ENCODE peak calls at places on chromosomes 12 and 14, in ten cellular contexts. N is stomach; I is AG09309; A is WTC11; B is omental fat pad; U is fibroblast of lung; V is body of pancreas; T is fibroblast of the aortic adventitia; Q is MCF 10A; M is activated CD8-positive, alpha-beta T cell treated with anti-CD3 and anti-CD28 coated beads for 36 hours. H is an unnamed sample.

GRCh38 chr14:100692859-100693558 is 33.7 kb upstream of the DLK1 start:
- DNase-seq in N (no peak), I (peak), A (no peak), B (no peak), U (peak), V (no peak), T (peak), Q (peak), M (no peak), H (no peak)

GRCh38 chr14:94638330-94638729 is 26.1 kb downstream of the SERPINA3 start:
- DNase-seq in N (no peak), I (no peak), A (no peak), B (no peak), U (no peak), V (no peak), T (no peak), Q (no peak), M (no peak), H (no peak)

GRCh38 chr12:104526320-104526719 is 69.6 kb downstream of the CHST11 start:
- DNase-seq in N (no peak), I (no peak), A (peak), B (no peak), U (no peak), V (no peak), T (no peak), Q (no peak), M (no peak), H (peak)

GRCh38 chr14:73241481-73242165 is 4.3 kb downstream of the PAPLN start:
- DNase-seq in N (no peak), I (no peak), A (no peak), B (no peak), U (no peak), V (no peak), T (no peak), Q (no peak), M (no peak), H (no peak)

GRCh38 chr12:65615091-65615490 is 209.2 kb upstream of the HMGA2 start:
- DNase-seq in N (no peak), I (peak), A (no peak), B (no peak), U (peak), V (no peak), T (peak), Q (no peak), M (no peak), H (no peak)

GRCh38 chr12:4421590-4422031 is 24.0 kb downstream of the FGF6 start:
- DNase-seq in N (no peak), I (no peak), A (no peak), B (no peak), U (peak), V (no peak), T (peak), Q (peak), M (peak), H (peak)

GRCh38 chr14:64303471-64303917 is 9.3 kb upstream of the ESR2 start:
- DNase-seq in N (no peak), I (peak), A (no peak), B (no peak), U (peak), V (no peak), T (peak), Q (peak), M (no peak), H (peak)

GRCh38 chr12:112870267-112870980 is 36.3 kb upstream of the OAS1 start:
- DNase-seq in N (no peak), I (no peak), A (no peak), B (no peak), U (no peak), V (peak), T (no peak), Q (no peak), M (no peak), H (no peak)

GRCh38 chr14:20848316-20848954 is 42.8 kb upstream of the RNASE3 start:
- DNase-seq in N (no peak), I (no peak), A (no peak), B (no peak), U (no peak), V (peak), T (peak), Q (peak), M (no peak), H (no peak)

GRCh38 chr12:47754126-47754525 is 4.6 kb downstream of the RAPGEF3 start:
- DNase-seq in N (no peak), I (no peak), A (no peak), B (no peak), U (no peak), V (no peak), T (no peak), Q (peak), M (no peak), H (no peak)

GRCh38 chr12:80135624-80136023 is 36.3 kb downstream of the OTOGL start:
- DNase-seq in N (no peak), I (no peak), A (no peak), B (no peak), U (no peak), V (no peak), T (no peak), Q (no peak), M (no peak), H (no peak)

GRCh38 chr12:42587564-42588307 is 1.8 kb downstream of the PRICKLE1 start:
- DNase-seq in N (no peak), I (no peak), A (no peak), B (no peak), U (no peak), V (no peak), T (peak), Q (no peak), M (no peak), H (peak)

GRCh38 chr14:102768223-102769048 is 8.8 kb upstream of the TRAF3 start:
- DNase-seq in N (no peak), I (no peak), A (no peak), B (no peak), U (no peak), V (peak), T (no peak), Q (no peak), M (peak), H (no peak)

GRCh38 chr12:3205742-3206519 is 128.8 kb downstream of the TSPAN9 start:
- DNase-seq in N (no peak), I (no peak), A (no peak), B (no peak), U (no peak), V (peak), T (no peak), Q (no peak), M (no peak), H (no peak)

GRCh38 chr14:57933363-57933762 is 67.5 kb upstream of the SLC35F4 start:
- DNase-seq in N (no peak), I (no peak), A (no peak), B (no peak), U (no peak), V (no peak), T (no peak), Q (no peak), M (no peak), H (no peak)

GRCh38 chr12:5163661-5164060 is 120.0 kb downstream of the KCNA5 start:
- DNase-seq in N (no peak), I (no peak), A (no peak), B (no peak), U (no peak), V (no peak), T (no peak), Q (no peak), M (no peak), H (no peak)

GRCh38 chr12:41014643-41015020 is 173.5 kb upstream of the PDZRN4 start:
- DNase-seq in N (no peak), I (no peak), A (no peak), B (no peak), U (no peak), V (no peak), T (peak), Q (no peak), M (no peak), H (no peak)

GRCh38 chr12:12608557-12608957 is 3.1 kb upstream of the CREBL2 start:
- DNase-seq in N (no peak), I (no peak), A (no peak), B (no peak), U (peak), V (no peak), T (peak), Q (peak), M (peak), H (no peak)

GRCh38 chr14:58298477-58298879 is at the start of gene ARID4A:
- DNase-seq in N (peak), I (no peak), A (peak), B (peak), U (no peak), V (no peak), T (no peak), Q (no peak), M (peak), H (peak)

GRCh38 chr12:24661657-24662096 is 287.2 kb downstream of the BCAT1 start:
- DNase-seq in N (peak), I (peak), A (no peak), B (peak), U (peak), V (peak), T (peak), Q (peak), M (no peak), H (no peak)

DNA sequence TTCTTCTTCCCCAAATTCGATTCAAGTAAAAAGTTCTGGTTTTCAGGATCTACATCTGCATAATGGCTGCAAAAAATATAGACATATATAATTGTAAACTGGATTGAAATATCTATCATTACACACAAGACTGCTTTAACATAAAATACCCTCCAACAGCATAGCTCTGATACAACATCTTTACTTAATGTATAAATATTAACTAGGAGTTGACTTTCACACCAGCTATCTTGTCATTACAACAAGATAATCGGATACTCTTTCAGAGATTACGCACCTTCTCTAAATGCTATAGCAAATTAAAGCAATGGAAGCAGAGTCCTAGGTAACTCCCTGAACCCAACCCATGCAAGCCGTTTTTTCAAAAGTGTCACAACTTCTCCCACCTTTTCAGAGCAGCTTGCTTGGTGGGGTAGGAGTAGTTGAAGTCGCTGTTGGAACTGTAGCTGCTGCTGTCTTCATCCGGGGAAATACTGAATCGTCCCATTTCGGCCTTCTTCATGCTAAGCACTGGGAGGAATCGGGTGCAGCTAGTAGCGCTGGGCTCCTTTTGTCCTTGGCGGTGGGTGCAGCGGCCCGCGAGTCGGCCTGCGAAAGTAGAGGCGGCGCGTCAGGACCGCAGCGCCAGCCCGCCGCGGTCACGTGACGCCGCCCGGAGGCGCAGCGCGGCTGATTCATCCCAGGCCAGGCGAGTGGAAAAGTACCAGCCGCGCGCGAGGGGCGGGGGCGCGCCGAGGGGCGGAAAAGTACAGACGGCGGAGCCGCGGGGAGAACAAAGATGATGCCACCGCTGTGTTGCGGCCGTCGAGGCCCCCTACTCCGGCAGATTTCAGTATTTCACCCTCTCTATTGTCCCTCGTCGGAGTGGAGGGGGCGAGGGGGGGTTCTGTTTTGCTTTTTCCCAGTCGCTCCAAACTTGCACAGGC is 1.5 kb downstream of the SLC38A2 start:
- DNase-seq in N (peak), I (no peak), A (peak), B (peak), U (peak), V (peak), T (peak), Q (peak), M (peak), H (peak)
- TF ChIP-seq CTCF in N (peak), I (no peak), A (no peak), B (no peak), U (no peak), V (peak), T (no peak), Q (no peak), M (no peak), H (no peak)

GRCh38 chr14:38208825-38209562 is 1.3 kb downstream of the SSTR1 start:
- DNase-seq in N (peak), I (peak), A (peak), B (no peak), U (peak), V (peak), T (peak), Q (no peak), M (peak), H (peak)
- TF ChIP-seq CTCF in N (peak), I (peak), A (no peak), B (no peak), U (peak), V (peak), T (peak), Q (no peak), M (no peak), H (peak)

DNA sequence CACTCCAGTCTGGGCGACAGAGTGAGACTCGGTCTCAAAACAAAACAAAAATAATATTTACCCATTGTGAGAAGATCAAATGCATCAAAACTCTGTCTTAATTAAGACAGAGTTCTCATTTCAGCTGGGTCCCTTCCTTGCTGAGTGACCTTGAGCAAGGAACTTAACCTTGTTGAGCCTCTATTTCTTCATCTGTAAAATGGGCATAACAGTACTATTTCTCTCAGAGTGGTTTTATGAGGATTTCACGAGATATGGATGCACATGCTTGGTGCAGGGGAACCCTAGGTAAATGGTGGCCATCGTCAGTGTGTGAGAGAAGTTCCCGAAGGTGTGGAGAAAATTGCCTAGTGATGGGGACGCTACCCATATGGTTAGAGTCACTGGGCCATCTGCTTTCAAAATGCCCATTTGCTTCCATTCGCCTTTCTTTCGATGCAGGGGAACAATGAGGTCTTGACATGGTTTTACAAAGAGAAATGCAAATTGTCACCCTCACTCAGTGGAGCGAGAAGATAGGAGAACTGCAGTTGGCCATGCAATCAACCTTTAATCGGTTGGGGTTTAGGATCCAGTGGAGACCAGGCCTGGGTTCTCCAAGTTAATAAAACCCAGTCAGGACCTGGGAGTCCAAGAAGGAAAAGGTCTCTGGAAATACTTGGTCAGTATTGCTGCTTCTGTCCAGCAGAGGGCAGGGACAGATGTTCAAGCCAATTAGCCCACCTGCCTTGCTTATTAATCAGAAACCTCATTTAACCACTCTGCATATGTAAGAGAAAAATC is 37.1 kb downstream of the CFAP251 start:
- DNase-seq in N (no peak), I (no peak), A (no peak), B (no peak), U (peak), V (no peak), T (peak), Q (peak), M (no peak), H (no peak)
- TF ChIP-seq CTCF in N (peak), I (peak), A (no peak), B (no peak), U (peak), V (peak), T (peak), Q (peak), M (peak), H (peak)

GRCh38 chr14:22820731-22821130 is 5.5 kb upstream of the SLC7A7 start:
- DNase-seq in N (no peak), I (no peak), A (no peak), B (no peak), U (no peak), V (no peak), T (no peak), Q (peak), M (no peak), H (no peak)

GRCh38 chr14:22821193-22822016 is 6.2 kb upstream of the SLC7A7 start:
- DNase-seq in N (peak), I (no peak), A (no peak), B (no peak), U (no peak), V (peak), T (no peak), Q (no peak), M (no peak), H (no peak)

GRCh38 chr14:22822017-22822618 is 6.9 kb upstream of the SLC7A7 start:
- DNase-seq in N (no peak), I (no peak), A (peak), B (no peak), U (no peak), V (no peak), T (no peak), Q (no peak), M (no peak), H (peak)

GRCh38 chr14:22822619-22823551 is 6.8 kb upstream of the MRPL52 start:
- DNase-seq in N (peak), I (no peak), A (peak), B (no peak), U (peak), V (peak), T (peak), Q (peak), M (peak), H (peak)

DNA sequence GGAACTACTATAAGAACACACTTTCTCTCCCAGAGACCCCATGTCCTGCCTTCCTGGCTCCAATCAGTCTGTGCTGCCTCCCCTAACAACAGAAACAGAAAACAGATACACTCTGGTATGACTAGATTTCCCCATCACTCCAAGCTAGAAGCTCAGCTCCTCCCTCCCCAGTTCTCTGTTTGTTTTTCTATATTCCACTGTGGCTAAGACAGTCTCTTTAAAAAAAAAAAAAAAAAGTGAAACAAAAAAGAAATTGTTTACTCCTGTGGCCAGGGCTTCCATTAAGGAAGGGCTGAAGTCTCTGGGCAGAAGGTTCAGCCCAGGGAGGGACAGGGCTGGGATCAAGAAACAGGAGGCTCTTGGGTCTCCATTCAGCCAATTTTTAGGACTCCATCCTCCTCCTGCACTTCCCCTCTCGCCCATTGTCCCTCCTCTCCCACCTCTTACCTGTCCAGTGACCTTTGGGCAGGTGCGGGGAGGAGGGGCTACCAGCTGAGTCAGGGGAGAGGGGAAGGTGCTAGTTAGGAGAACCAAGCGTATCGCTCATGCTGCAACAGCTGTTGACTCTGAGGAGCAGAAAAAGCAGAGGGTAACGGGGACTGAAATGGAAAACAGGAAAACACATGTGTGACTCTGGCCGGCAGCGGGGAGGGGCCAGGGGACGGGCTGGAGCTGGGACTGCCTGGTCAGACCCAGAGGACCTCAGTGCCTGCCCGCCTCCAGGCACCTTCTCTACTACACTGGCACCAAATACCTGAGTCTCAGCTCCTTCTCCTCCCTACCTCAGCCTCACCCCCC is 4.2 kb upstream of the SLC7A7 start:
- DNase-seq in N (peak), I (no peak), A (peak), B (no peak), U (peak), V (peak), T (peak), Q (no peak), M (no peak), H (peak)
- TF ChIP-seq CTCF in N (no peak), I (no peak), A (no peak), B (no peak), U (no peak), V (no peak), T (no peak), Q (no peak), M (no peak), H (no peak)

DNA sequence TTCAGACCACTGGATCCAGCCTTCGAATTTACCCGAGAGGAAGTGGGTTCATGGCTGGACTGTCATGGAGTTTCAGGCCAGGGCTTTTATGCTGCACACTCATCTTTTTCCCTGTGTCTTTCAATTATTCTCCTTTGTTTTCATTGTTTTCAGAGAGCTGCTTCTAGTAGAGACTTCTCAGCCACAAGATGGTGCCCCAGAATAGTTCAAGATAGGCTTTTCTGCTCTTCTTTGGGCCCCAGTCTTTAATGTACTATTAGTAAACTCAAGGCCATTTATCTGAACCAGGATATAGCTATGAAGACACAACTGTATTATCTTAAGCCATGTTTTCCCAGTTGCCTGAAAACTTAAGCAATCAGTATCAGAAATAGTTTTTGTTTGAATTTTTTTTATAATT is 30.4 kb upstream of the PSMA6 start:
- DNase-seq in N (no peak), I (no peak), A (no peak), B (no peak), U (peak), V (no peak), T (peak), Q (no peak), M (no peak), H (no peak)
- TF ChIP-seq CTCF in N (peak), I (peak), A (no peak), B (no peak), U (peak), V (peak), T (peak), Q (no peak), M (no peak), H (no peak)

GRCh38 chr12:107402041-107403022 is 283.3 kb upstream of the PWP1 start:
- DNase-seq in N (peak), I (no peak), A (peak), B (no peak), U (peak), V (peak), T (peak), Q (peak), M (peak), H (peak)

GRCh38 chr12:107405436-107405835 is 280.2 kb upstream of the PWP1 start:
- DNase-seq in N (no peak), I (no peak), A (no peak), B (no peak), U (no peak), V (no peak), T (no peak), Q (no peak), M (no peak), H (no peak)

GRCh38 chr12:107406932-107407331 is 278.7 kb upstream of the PWP1 start:
- DNase-seq in N (no peak), I (no peak), A (no peak), B (no peak), U (no peak), V (no peak), T (no peak), Q (no peak), M (no peak), H (no peak)

GRCh38 chr12:107400686-107401447 is 284.7 kb upstream of the PWP1 start:
- DNase-seq in N (no peak), I (peak), A (no peak), B (no peak), U (peak), V (no peak), T (peak), Q (peak), M (peak), H (no peak)

GRCh38 chr12:107404981-107405380 is 280.6 kb upstream of the PWP1 start:
- DNase-seq in N (no peak), I (no peak), A (peak), B (no peak), U (peak), V (peak), T (peak), Q (peak), M (peak), H (no peak)
- TF ChIP-seq CTCF in N (no peak), I (peak), A (no peak), B (no peak), U (peak), V (peak), T (peak), Q (peak), M (peak), H (peak)